ENCODE peak calls at places on chromosomes 5 and 9, in six cellular contexts. V, X, A, R, W and K are unnamed samples.

GRCh38 chr9:110978516-110978915 is 59.8 kb downstream of the LPAR1 start:
- DNase-seq in V (peak), X (no peak), A (no peak), R (no peak), W (no peak), K (no peak)

GRCh38 chr5:41960481-41960880 is 35.4 kb downstream of the FBXO4 start:
- DNase-seq in V (no peak), X (no peak), A (no peak), R (no peak), W (no peak), K (no peak)

GRCh38 chr9:33329117-33329563 is 38.8 kb downstream of the NFX1 start:
- DNase-seq in V (peak), X (peak), A (peak), R (peak), W (no peak), K (peak)

GRCh38 chr5:154722936-154723335 is 32.2 kb upstream of the LARP1 start:
- DNase-seq in V (no peak), X (no peak), A (no peak), R (no peak), W (no peak), K (no peak)

GRCh38 chr9:114616684-114617520 is 5.8 kb downstream of the TMEM268 start:
- DNase-seq in V (no peak), X (no peak), A (no peak), R (no peak), W (no peak), K (no peak)

GRCh38 chr5:31990701-31991110 is 183.4 kb downstream of the GOLPH3 start:
- DNase-seq in V (no peak), X (peak), A (no peak), R (no peak), W (no peak), K (no peak)

GRCh38 chr5:158816306-158816705 is 283.4 kb downstream of the EBF1 start:
- DNase-seq in V (no peak), X (no peak), A (no peak), R (no peak), W (no peak), K (no peak)

GRCh38 chr5:88878976-88879375 is 4.0 kb downstream of the MEF2C start:
- DNase-seq in V (peak), X (peak), A (no peak), R (peak), W (no peak), K (no peak)

GRCh38 chr5:162231522-162231921 is 163.9 kb downstream of the GABRG2 start:
- DNase-seq in V (no peak), X (no peak), A (no peak), R (no peak), W (no peak), K (no peak)

GRCh38 chr9:130446111-130446861 is 1.5 kb downstream of the ASS1 start:
- DNase-seq in V (peak), X (peak), A (peak), R (peak), W (peak), K (no peak)

GRCh38 chr9:20658677-20659473 is 25.2 kb upstream of the FOCAD start:
- DNase-seq in V (no peak), X (no peak), A (no peak), R (peak), W (no peak), K (peak)

GRCh38 chr5:16886366-16886736 is 49.7 kb downstream of the MYO10 start:
- DNase-seq in V (peak), X (peak), A (no peak), R (peak), W (no peak), K (no peak)

GRCh38 chr9:116990592-116990991 is 303.5 kb downstream of the TRIM32 start:
- DNase-seq in V (no peak), X (no peak), A (no peak), R (no peak), W (no peak), K (no peak)

GRCh38 chr9:94941211-94941875 is 214.8 kb downstream of the AOPEP start:
- DNase-seq in V (no peak), X (peak), A (peak), R (no peak), W (no peak), K (no peak)

GRCh38 chr9:7186175-7186574 is 428.4 kb downstream of the KDM4C start:
- DNase-seq in V (no peak), X (no peak), A (no peak), R (no peak), W (no peak), K (no peak)

GRCh38 chr5:56409331-56410190 is 176.4 kb upstream of the ANKRD55 start:
- DNase-seq in V (peak), X (peak), A (no peak), R (peak), W (no peak), K (no peak)

GRCh38 chr5:24401767-24402166 is 243.0 kb downstream of the CDH10 start:
- DNase-seq in V (no peak), X (no peak), A (no peak), R (peak), W (no peak), K (no peak)

GRCh38 chr5:160348080-160348479 is 22.3 kb downstream of the C1QTNF2 start:
- DNase-seq in V (no peak), X (no peak), A (no peak), R (no peak), W (no peak), K (no peak)

GRCh38 chr5:43020294-43020711 is 19.8 kb downstream of the ANXA2R start:
- DNase-seq in V (no peak), X (no peak), A (peak), R (no peak), W (no peak), K (peak)

GRCh38 chr5:106321242-106321641 is 1349.5 kb downstream of the EFNA5 start:
- DNase-seq in V (peak), X (no peak), A (no peak), R (no peak), W (no peak), K (no peak)

GRCh38 chr5:176743828-176744583 is 66.4 kb upstream of the UNC5A start:
- DNase-seq in V (no peak), X (no peak), A (no peak), R (no peak), W (peak), K (no peak)

GRCh38 chr9:21903380-21903965 is 90.7 kb downstream of the CDKN2A start:
- DNase-seq in V (no peak), X (no peak), A (no peak), R (no peak), W (no peak), K (no peak)

GRCh38 chr9:92592537-92592936 is 56.7 kb upstream of the ECM2 start:
- DNase-seq in V (no peak), X (no peak), A (no peak), R (no peak), W (no peak), K (no peak)

DNA sequence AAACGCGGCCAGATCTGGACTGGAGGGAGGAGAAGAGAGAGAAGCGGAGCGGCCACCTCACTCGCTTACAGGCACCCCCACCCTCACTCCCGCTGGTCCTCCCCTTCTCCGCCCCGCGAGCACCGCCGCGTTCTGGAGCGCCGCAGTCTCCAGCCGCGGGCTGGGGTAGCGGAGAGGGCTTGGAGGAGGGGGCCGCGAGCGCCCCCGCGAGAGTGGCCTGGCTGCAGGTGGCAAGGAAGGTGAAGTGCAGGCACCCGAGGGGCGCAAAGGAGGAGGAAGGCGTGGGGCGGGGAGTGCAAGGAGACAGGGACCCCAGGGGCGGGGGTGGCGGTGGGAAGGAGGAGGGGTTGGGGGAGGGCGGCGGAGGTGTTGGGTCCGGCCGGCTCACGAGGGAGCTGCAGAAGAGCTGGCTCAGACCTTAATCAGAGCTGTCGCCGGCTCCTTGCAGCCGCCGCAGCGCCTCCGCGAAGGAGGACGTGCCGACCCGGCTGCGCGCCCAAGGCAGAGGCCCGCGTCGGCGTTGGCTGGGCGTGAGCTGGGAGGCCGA is at the start of gene DMRT3:
- DNase-seq in V (no peak), X (no peak), A (no peak), R (no peak), W (peak), K (no peak)
- TF ChIP-seq CTCF in V (no peak), X (no peak), A (no peak), R (no peak), W (no peak), K (no peak)

GRCh38 chr9:35606138-35606504 is 1.1 kb downstream of the TESK1 start:
- DNase-seq in V (peak), X (no peak), A (no peak), R (no peak), W (no peak), K (no peak)

GRCh38 chr9:35605336-35606137 is 475 bp downstream of the TESK1 start:
- DNase-seq in V (peak), X (no peak), A (peak), R (no peak), W (peak), K (peak)

GRCh38 chr9:35604578-35605335 is at the start of gene TESK1:
- DNase-seq in V (peak), X (peak), A (peak), R (peak), W (peak), K (peak)

GRCh38 chr9:35603986-35604577 is 980 bp upstream of the TESK1 start:
- DNase-seq in V (peak), X (peak), A (peak), R (peak), W (peak), K (peak)

GRCh38 chr9:35603506-35603985 is 1.5 kb upstream of the TESK1 start:
- DNase-seq in V (peak), X (peak), A (no peak), R (no peak), W (peak), K (no peak)
- TF ChIP-seq CTCF in V (peak), X (no peak), A (no peak), R (no peak), W (no peak), K (no peak)

GRCh38 chr9:134899818-134900325 is 17.8 kb downstream of the FCN1 start:
- DNase-seq in V (no peak), X (no peak), A (no peak), R (no peak), W (no peak), K (no peak)
- TF ChIP-seq CTCF in V (no peak), X (no peak), A (no peak), R (no peak), W (no peak), K (no peak)

DNA sequence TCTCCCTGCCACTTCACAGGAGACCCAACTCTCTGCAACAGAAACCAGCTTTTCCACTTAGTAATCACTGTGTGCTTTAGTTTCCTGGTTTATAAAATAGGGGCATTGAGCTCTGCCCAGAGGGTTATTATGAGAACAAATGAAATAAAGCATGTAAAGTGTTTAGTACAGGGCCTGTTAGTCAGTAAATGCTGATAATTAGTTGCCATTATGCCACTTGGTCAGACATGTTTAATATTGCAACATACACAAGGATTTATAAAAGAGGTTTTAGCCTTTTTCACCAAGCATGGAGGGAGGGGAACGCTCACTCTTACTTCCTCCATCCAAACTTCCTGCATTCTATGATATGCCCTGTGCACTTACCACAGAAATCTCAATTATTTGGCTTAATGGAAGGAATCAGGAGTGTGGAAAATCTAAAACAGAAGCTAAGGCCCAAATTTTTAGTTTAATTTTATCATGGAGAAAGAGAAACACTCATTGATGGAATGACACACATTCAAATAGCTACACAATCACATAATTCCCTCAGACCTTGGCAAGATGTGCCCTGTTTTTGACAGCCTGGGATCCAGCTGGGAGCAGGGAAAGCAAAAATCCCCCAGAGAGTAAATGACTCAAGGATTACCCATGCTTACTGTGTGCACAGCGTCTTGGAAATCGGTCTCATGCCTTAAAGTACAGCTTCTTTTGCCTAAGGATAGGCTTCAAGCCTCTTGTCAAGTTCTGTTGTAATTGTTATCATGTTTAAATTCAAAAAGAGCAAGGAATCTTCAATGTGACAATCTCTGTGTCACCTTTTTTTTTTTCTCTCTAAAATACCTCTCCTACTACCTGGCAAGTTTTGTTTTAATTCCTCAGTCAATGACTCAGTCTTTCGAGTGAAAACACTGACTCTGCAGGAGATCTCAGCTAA is 34.1 kb downstream of the ZNF474 start:
- DNase-seq in V (peak), X (peak), A (peak), R (peak), W (no peak), K (peak)
- TF ChIP-seq CTCF in V (no peak), X (no peak), A (no peak), R (no peak), W (no peak), K (no peak)

GRCh38 chr5:92222449-92222848 is 839.3 kb upstream of the ARRDC3 start:
- DNase-seq in V (no peak), X (no peak), A (no peak), R (peak), W (no peak), K (peak)
- TF ChIP-seq CTCF in V (no peak), X (no peak), A (peak), R (peak), W (peak), K (no peak)